ENCODE peak calls at places on chromosomes 3 and 15, in seven cellular contexts. R is left cardiac atrium; G is activated CD4-positive, alpha-beta T cell treated with anti-CD3 and anti-CD28 coated beads for 4 hours; S is NCI-H460; O is NCI-H1105 treated with DMSO at 0.1 percent for 48 hours; A is progenitor cell of endocrine pancreas; T is activated T-helper 1 cell treated with Interleukin-2 at 50 U/mL for 16 hours. K is an unnamed sample.

GRCh38 chr15:29050870-29051269 is 165.1 kb downstream of the APBA2 start:
- DNase-seq in T (no peak), A (no peak), G (no peak), R (no peak), O (no peak), S (no peak), K (no peak)

GRCh38 chr3:138948371-138949001 is 1.5 kb downstream of the FOXL2NB start:
- DNase-seq in S (no peak), R (no peak), A (no peak), O (no peak), G (no peak), T (no peak), K (peak)

GRCh38 chr15:80343610-80344009 is 60.6 kb upstream of the ARNT2 start:
- DNase-seq in T (no peak), O (no peak), G (no peak), R (peak), S (no peak), A (no peak), K (no peak)

GRCh38 chr3:98726084-98726483 is 37.1 kb upstream of the ST3GAL6 start:
- DNase-seq in G (no peak), A (no peak), R (no peak), S (no peak), T (no peak), O (no peak), K (no peak)

GRCh38 chr15:57751177-57751800 is 44.8 kb downstream of the POLR2M start:
- DNase-seq in G (no peak), O (peak), R (no peak), S (no peak), T (no peak), A (no peak), K (no peak)

GRCh38 chr15:44034334-44034733 is 160.7 kb downstream of the FRMD5 start:
- DNase-seq in A (no peak), O (no peak), T (no peak), G (no peak), R (no peak), S (no peak), K (no peak)

GRCh38 chr3:61315874-61316273 is 64.6 kb upstream of the FHIT start:
- DNase-seq in S (no peak), A (peak), R (peak), T (no peak), G (no peak), O (no peak), K (peak)

GRCh38 chr3:156811092-156811862 is 14.9 kb upstream of the LEKR1 start:
- DNase-seq in O (no peak), A (no peak), T (no peak), S (no peak), R (no peak), G (no peak), K (no peak)

GRCh38 chr3:56411147-56411546 is 57.1 kb downstream of the ERC2 start:
- DNase-seq in S (no peak), G (no peak), R (no peak), O (no peak), A (no peak), T (no peak), K (no peak)

GRCh38 chr3:76051145-76051544 is 265.8 kb upstream of the ZNF717 start:
- DNase-seq in A (no peak), O (no peak), R (no peak), T (no peak), S (no peak), G (no peak), K (no peak)

GRCh38 chr3:42377681-42378080 is 32.7 kb downstream of the LYZL4 start:
- DNase-seq in A (no peak), R (no peak), O (no peak), G (no peak), S (no peak), T (no peak), K (no peak)

GRCh38 chr3:108406063-108406660 is 104.2 kb downstream of the MYH15 start:
- DNase-seq in O (no peak), A (no peak), G (no peak), S (no peak), R (no peak), T (no peak), K (no peak)

GRCh38 chr15:77506311-77507150 is 85.8 kb downstream of the HMG20A start:
- DNase-seq in G (no peak), S (no peak), O (peak), R (peak), T (no peak), A (no peak), K (peak)

GRCh38 chr3:64184621-64185020 is 40.6 kb downstream of the PRICKLE2 start:
- DNase-seq in A (no peak), T (no peak), R (no peak), S (no peak), O (no peak), G (no peak), K (no peak)

GRCh38 chr3:42067324-42067723 is 23.8 kb upstream of the TRAK1 start:
- DNase-seq in T (no peak), G (no peak), R (no peak), A (no peak), O (no peak), S (no peak), K (no peak)

GRCh38 chr15:51755790-51756189 is 4.4 kb downstream of the TMOD2 start:
- DNase-seq in A (no peak), S (no peak), T (no peak), G (no peak), R (no peak), O (no peak), K (no peak)

GRCh38 chr15:91027677-91028076 is 5.3 kb upstream of the VPS33B start:
- DNase-seq in O (no peak), A (no peak), S (no peak), R (no peak), G (no peak), T (no peak), K (no peak)

GRCh38 chr15:93033434-93034045 is 55.5 kb downstream of the RGMA start:
- DNase-seq in T (no peak), A (no peak), R (no peak), G (no peak), O (no peak), S (no peak), K (no peak)

GRCh38 chr15:93235926-93236781 is 147.1 kb upstream of the RGMA start:
- DNase-seq in R (peak), S (no peak), A (no peak), O (no peak), T (no peak), G (no peak), K (peak)

GRCh38 chr3:58151637-58152036 is 59.1 kb downstream of the DNASE1L3 start:
- DNase-seq in O (no peak), G (no peak), R (peak), S (no peak), A (no peak), T (no peak), K (no peak)

GRCh38 chr3:68771683-68772082 is 160.7 kb downstream of the TAFA4 start:
- DNase-seq in S (no peak), R (no peak), O (no peak), A (no peak), T (no peak), G (no peak), K (no peak)

GRCh38 chr15:32905481-32905880 is 187.7 kb downstream of the GREM1 start:
- DNase-seq in O (no peak), G (no peak), S (no peak), R (no peak), T (no peak), A (no peak), K (no peak)

GRCh38 chr3:73664389-73664788 is 39.6 kb upstream of the PDZRN3 start:
- DNase-seq in R (no peak), G (no peak), O (no peak), A (no peak), T (no peak), S (no peak), K (no peak)

GRCh38 chr3:9408546-9408945 is 11.1 kb downstream of the SETD5 start:
- DNase-seq in O (no peak), A (no peak), R (no peak), T (no peak), S (no peak), G (no peak), K (no peak)

GRCh38 chr3:37114251-37115145 is 59.9 kb downstream of the LRRFIP2 start:
- DNase-seq in A (no peak), T (no peak), O (no peak), R (no peak), G (no peak), S (no peak), K (no peak)

GRCh38 chr3:157906627-157907026 is 199.6 kb downstream of the SHOX2 start:
- DNase-seq in O (no peak), G (no peak), S (no peak), A (no peak), T (no peak), R (no peak), K (no peak)

GRCh38 chr3:194285024-194285858 is 65.9 kb downstream of the CPN2 start:
- DNase-seq in R (no peak), G (no peak), S (no peak), T (no peak), O (no peak), A (no peak), K (no peak)

GRCh38 chr15:61169904-61170695 is 59.0 kb downstream of the RORA start:
- DNase-seq in T (no peak), O (no peak), R (no peak), S (no peak), A (no peak), G (peak), K (no peak)

GRCh38 chr3:16378415-16378814 is 113.4 kb downstream of the OXNAD1 start:
- DNase-seq in S (no peak), G (no peak), R (no peak), A (no peak), T (no peak), O (no peak), K (no peak)

GRCh38 chr3:169120928-169121327 is 542.6 kb downstream of the MECOM start:
- DNase-seq in O (no peak), R (no peak), T (no peak), G (no peak), S (no peak), A (no peak), K (no peak)

GRCh38 chr3:38601971-38602550 is 47.4 kb downstream of the SCN5A start:
- DNase-seq in O (no peak), R (no peak), G (no peak), T (no peak), S (no peak), A (no peak), K (no peak)

GRCh38 chr15:81536296-81536695 is 162.3 kb upstream of the TMC3 start:
- DNase-seq in A (no peak), O (no peak), T (no peak), S (no peak), R (no peak), G (no peak), K (no peak)

GRCh38 chr3:120793601-120794000 is 51.1 kb downstream of the GTF2E1 start:
- DNase-seq in G (no peak), A (no peak), T (no peak), O (no peak), S (no peak), R (no peak), K (no peak)

GRCh38 chr15:82798104-82798503 is 7.8 kb downstream of the FSD2 start:
- DNase-seq in T (no peak), G (no peak), O (no peak), A (no peak), R (no peak), S (no peak), K (no peak)

GRCh38 chr3:193771011-193771697 is 178.1 kb downstream of the OPA1 start:
- DNase-seq in A (no peak), S (no peak), T (no peak), O (no peak), G (no peak), R (no peak), K (no peak)

GRCh38 chr3:2452249-2452648 is 353.6 kb downstream of the CNTN4 start:
- DNase-seq in A (no peak), R (no peak), G (no peak), S (no peak), T (no peak), O (peak), K (no peak)

GRCh38 chr15:84764989-84765388 is 16.6 kb downstream of the ZNF592 start:
- DNase-seq in O (no peak), G (no peak), A (no peak), T (no peak), R (no peak), S (no peak), K (no peak)

GRCh38 chr3:10563396-10563795 is 58.0 kb upstream of the ATP2B2 start:
- DNase-seq in A (no peak), O (no peak), S (no peak), G (no peak), R (no peak), T (no peak), K (no peak)